ENCODE peak calls at places on chromosomes 2 and 18, in eight cellular contexts. T is right lobe of liver, A is upper lobe of right lung, K is colonic mucosa, M is stomach, N is hepatocyte, L is thyroid gland, F is mucosa of descending colon. X is an unnamed sample.

GRCh38 chr2:227908266-227909054 is 37.0 kb downstream of the DAW1 start:
- DNase-seq in T (no peak), A (no peak), K (no peak), M (no peak), N (no peak), L (no peak), F (no peak), X (no peak)

GRCh38 chr2:220521591-220521990 is 894.2 kb downstream of the SLC4A3 start:
- DNase-seq in T (no peak), A (no peak), K (no peak), M (no peak), N (no peak), L (no peak), F (no peak), X (no peak)

GRCh38 chr2:111054791-111055627 is 65.7 kb upstream of the BCL2L11 start:
- DNase-seq in T (no peak), A (no peak), K (no peak), M (no peak), N (peak; percentile 4), L (peak; percentile 33), F (no peak), X (no peak)

GRCh38 chr2:181526014-181526413 is 68.8 kb downstream of the ITGA4 start:
- DNase-seq in T (no peak), A (no peak), K (no peak), M (no peak), N (no peak), L (no peak), F (no peak), X (no peak)

GRCh38 chr2:239804161-239805042 is 220.7 kb downstream of the NDUFA10 start:
- DNase-seq in T (peak; percentile 31), A (peak; percentile 51), K (no peak), M (peak; percentile 20), N (no peak), L (no peak), F (no peak), X (no peak)

GRCh38 chr2:146451972-146452371 is 1392.9 kb upstream of the ACVR2A start:
- DNase-seq in T (no peak), A (no peak), K (no peak), M (no peak), N (no peak), L (no peak), F (no peak), X (no peak)

GRCh38 chr2:84202166-84202565 is 256.9 kb downstream of the SUCLG1 start:
- DNase-seq in T (no peak), A (no peak), K (no peak), M (no peak), N (no peak), L (no peak), F (no peak), X (no peak)

GRCh38 chr2:232339121-232340081 is 39.1 kb upstream of the ALPP start:
- DNase-seq in T (no peak), A (peak; percentile 58), K (no peak), M (no peak), N (no peak), L (no peak), F (no peak), X (no peak)

GRCh38 chr2:200603972-200604371 is 18.2 kb downstream of the AOX1 start:
- DNase-seq in T (no peak), A (no peak), K (no peak), M (no peak), N (peak; percentile 42), L (no peak), F (no peak), X (no peak)

GRCh38 chr18:22700920-22701319 is 232.2 kb upstream of the RBBP8 start:
- DNase-seq in T (no peak), A (no peak), K (no peak), M (no peak), N (no peak), L (no peak), F (no peak), X (no peak)

GRCh38 chr18:8701546-8702118 is 3.7 kb upstream of the MTCL1 start:
- DNase-seq in T (no peak), A (no peak), K (no peak), M (no peak), N (peak; percentile 58), L (no peak), F (no peak), X (no peak)

GRCh38 chr2:166361351-166362153 is 14.2 kb downstream of the SCN9A start:
- DNase-seq in T (no peak), A (no peak), K (no peak), M (no peak), N (peak; percentile 30), L (no peak), F (peak; percentile 27), X (no peak)

GRCh38 chr18:33928226-33928625 is 296.5 kb downstream of the NOL4 start:
- DNase-seq in T (no peak), A (no peak), K (no peak), M (no peak), N (no peak), L (no peak), F (no peak), X (no peak)

GRCh38 chr2:60483400-60483799 is 70.1 kb downstream of the BCL11A start:
- DNase-seq in T (no peak), A (no peak), K (no peak), M (no peak), N (no peak), L (no peak), F (no peak), X (no peak)

GRCh38 chr2:222303828-222304736 is 5.3 kb upstream of the PAX3 start:
- DNase-seq in T (no peak), A (no peak), K (no peak), M (no peak), N (no peak), L (no peak), F (no peak), X (no peak)

GRCh38 chr2:236867441-236868260 is 218.0 kb upstream of the COPS8 start:
- DNase-seq in T (peak; percentile 37), A (no peak), K (no peak), M (no peak), N (no peak), L (no peak), F (no peak), X (no peak)

GRCh38 chr18:51622676-51623075 is 425.2 kb upstream of the MEX3C start:
- DNase-seq in T (no peak), A (no peak), K (no peak), M (no peak), N (no peak), L (no peak), F (no peak), X (peak; percentile 34)

GRCh38 chr2:22703286-22703925 is 681.6 kb upstream of the KLHL29 start:
- DNase-seq in T (no peak), A (no peak), K (no peak), M (no peak), N (peak; percentile 8), L (no peak), F (no peak), X (no peak)

GRCh38 chr2:179261161-179261825 is 3.3 kb downstream of the SESTD1 start:
- DNase-seq in T (no peak), A (no peak), K (no peak), M (no peak), N (no peak), L (no peak), F (no peak), X (no peak)
- TF ChIP-seq CTCF in T (no peak), A (no peak), K (no peak), M (no peak), N (no peak), L (no peak), F (no peak), X (no peak)

GRCh38 chr2:219107837-219108236 is 47.1 kb upstream of the IHH start:
- DNase-seq in T (no peak), A (peak; percentile 67), K (peak; percentile 49), M (peak; percentile 66), N (no peak), L (no peak), F (peak; percentile 64), X (no peak)
- H3K9me3 ChIP-seq in T (no peaks in the 10 kb centered on the region), A (no peaks in the 10 kb centered on the region), K (no peaks in the 10 kb centered on the region), M (no peaks in the 10 kb centered on the region), N (no peaks in the 10 kb centered on the region), L (no peaks in the 10 kb centered on the region), F (no peaks in the 10 kb centered on the region), X (no peaks in the 10 kb centered on the region)

GRCh38 chr2:62794791-62795190 is 89.3 kb downstream of the EHBP1 start:
- DNase-seq in T (no peak), A (no peak), K (no peak), M (no peak), N (no peak), L (no peak), F (no peak), X (no peak)

GRCh38 chr2:62797107-62797506 is 91.6 kb downstream of the EHBP1 start:
- DNase-seq in T (no peak), A (no peak), K (no peak), M (no peak), N (no peak), L (no peak), F (no peak), X (no peak)

GRCh38 chr2:62793213-62793612 is 87.7 kb downstream of the EHBP1 start:
- DNase-seq in T (no peak), A (no peak), K (no peak), M (no peak), N (no peak), L (no peak), F (no peak), X (no peak)

GRCh38 chr2:62792408-62792807 is 86.9 kb downstream of the EHBP1 start:
- DNase-seq in T (no peak), A (no peak), K (no peak), M (no peak), N (no peak), L (no peak), F (no peak), X (no peak)

GRCh38 chr2:62795341-62795740 is 89.8 kb downstream of the EHBP1 start:
- DNase-seq in T (no peak), A (no peak), K (no peak), M (no peak), N (no peak), L (no peak), F (no peak), X (no peak)
- H3K4me1 ChIP-seq in T (peaks cover 20% of the 10 kb centered on the region), A (peaks cover under 1% of the 10 kb centered on the region), K (no peaks in the 10 kb centered on the region), M (peaks cover 8% of the 10 kb centered on the region), N (no peaks in the 10 kb centered on the region), L (peaks cover 22% of the 10 kb centered on the region), F (peaks cover 3% of the 10 kb centered on the region), X (no peaks in the 10 kb centered on the region)

DNA sequence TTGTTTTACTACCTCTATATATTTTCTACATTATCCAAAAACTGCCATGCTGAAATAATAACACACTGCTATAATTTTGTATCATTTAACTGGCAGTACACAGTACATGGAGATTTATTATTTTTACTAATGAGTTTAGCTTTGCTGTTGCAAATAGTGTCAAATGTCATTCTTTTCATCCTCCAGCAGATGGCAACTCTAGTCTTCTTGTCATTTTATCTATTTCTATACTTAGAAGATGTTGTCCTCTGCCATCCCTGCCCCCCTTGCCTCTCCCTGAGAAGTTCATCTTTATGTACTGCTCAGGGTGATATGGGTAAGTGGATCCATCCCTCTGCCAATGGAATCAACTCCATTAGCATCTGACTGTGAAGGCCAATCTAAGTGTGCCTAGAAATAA is 21.7 kb upstream of the LRRTM1 start:
- DNase-seq in T (no peak), A (no peak), K (no peak), M (no peak), N (peak; percentile 44), L (peak; percentile 13), F (no peak), X (peak; percentile 45)
- TF ChIP-seq CTCF in T (no peak), A (peak; percentile 34), K (no peak), M (no peak), N (peak; percentile 64), L (peak; percentile 66), F (no peak), X (peak; percentile 45)

X was measured in BE2C.